ENCODE peak calls at places on chromosomes 1 and 21, in nine cellular contexts. B is right cardiac atrium, X is B cell, W is RCC 7860, Q is GM13977, T is EL, F is mucosa of gallbladder, M is NCI-H1092 treated with DMSO at 0.1 percent for 48 hours, C is SHP77. G is an unnamed sample.

GRCh38 chr1:27522148-27522859 is 32.3 kb upstream of the WASF2 start:
- DNase-seq in B (no peak), X (no peak), W (no peak), Q (no peak), T (no peak), F (no peak), M (peak), C (peak), G (peak)

GRCh38 chr1:153572569-153573015 is 6.9 kb upstream of the S100A2 start:
- DNase-seq in B (peak), X (peak), W (peak), Q (peak), T (peak), F (peak), M (peak), C (peak), G (no peak)

GRCh38 chr1:162373541-162374375 is 2.9 kb downstream of the SPATA46 start:
- DNase-seq in B (no peak), X (no peak), W (peak), Q (no peak), T (peak), F (no peak), M (no peak), C (no peak), G (no peak)

GRCh38 chr1:148161252-148161901 is 9.3 kb upstream of the NBPF11 start:
- DNase-seq in B (no peak), X (no peak), W (no peak), Q (no peak), T (no peak), F (no peak), M (no peak), C (no peak), G (no peak)

GRCh38 chr1:219276029-219276738 is 102.5 kb downstream of the LYPLAL1 start:
- DNase-seq in B (no peak), X (no peak), W (no peak), Q (no peak), T (no peak), F (no peak), M (peak), C (no peak), G (no peak)

GRCh38 chr1:228743405-228743804 is 8.1 kb downstream of the RHOU start:
- DNase-seq in B (no peak), X (no peak), W (no peak), Q (no peak), T (no peak), F (no peak), M (no peak), C (no peak), G (no peak)

GRCh38 chr1:226404063-226404903 is 3.6 kb downstream of the PARP1 start:
- DNase-seq in B (no peak), X (no peak), W (no peak), Q (no peak), T (peak), F (no peak), M (no peak), C (no peak), G (no peak)

GRCh38 chr1:201166964-201167624 is 12.8 kb upstream of the TMEM9 start:
- DNase-seq in B (no peak), X (no peak), W (no peak), Q (no peak), T (no peak), F (no peak), M (peak), C (peak), G (no peak)

GRCh38 chr21:32994305-32994704 is 31.4 kb upstream of the OLIG2 start:
- DNase-seq in B (no peak), X (no peak), W (peak), Q (peak), T (peak), F (no peak), M (no peak), C (no peak), G (no peak)

GRCh38 chr21:38303300-38303699 is 46.5 kb downstream of the KCNJ15 start:
- DNase-seq in B (peak), X (no peak), W (peak), Q (no peak), T (peak), F (no peak), M (no peak), C (no peak), G (no peak)

GRCh38 chr1:93601686-93602085 is 80.0 kb downstream of the BCAR3 start:
- DNase-seq in B (no peak), X (no peak), W (no peak), Q (no peak), T (no peak), F (no peak), M (no peak), C (no peak), G (no peak)

GRCh38 chr1:39105841-39106765 is 80.0 kb downstream of the NDUFS5 start:
- DNase-seq in B (peak), X (peak), W (peak), Q (peak), T (peak), F (peak), M (peak), C (peak), G (no peak)

GRCh38 chr1:238608139-238608538 is 717.4 kb upstream of the ZP4 start:
- DNase-seq in B (no peak), X (peak), W (no peak), Q (peak), T (no peak), F (no peak), M (no peak), C (no peak), G (no peak)

GRCh38 chr1:15362737-15363128 is 47.0 kb upstream of the EFHD2 start:
- DNase-seq in B (no peak), X (no peak), W (no peak), Q (no peak), T (no peak), F (no peak), M (no peak), C (no peak), G (no peak)

GRCh38 chr21:44871576-44872265 is 1.8 kb downstream of the PTTG1IP start:
- DNase-seq in B (peak), X (no peak), W (peak), Q (no peak), T (peak), F (no peak), M (no peak), C (no peak), G (no peak)

GRCh38 chr1:39954261-39954869 is 580 bp upstream of the MFSD2A start:
- DNase-seq in B (peak), X (no peak), W (no peak), Q (no peak), T (no peak), F (no peak), M (no peak), C (peak), G (no peak)

GRCh38 chr1:24966724-24967346 is 36.8 kb upstream of the RUNX3 start:
- DNase-seq in B (no peak), X (no peak), W (peak), Q (peak), T (peak), F (no peak), M (no peak), C (no peak), G (peak)

GRCh38 chr1:44672956-44673674 is 1.2 kb downstream of the TMEM53 start:
- DNase-seq in B (no peak), X (no peak), W (no peak), Q (no peak), T (no peak), F (no peak), M (no peak), C (no peak), G (no peak)

GRCh38 chr1:40652979-40653378 is 12.5 kb downstream of the RIMS3 start:
- DNase-seq in B (no peak), X (no peak), W (no peak), Q (no peak), T (no peak), F (no peak), M (no peak), C (no peak), G (no peak)

GRCh38 chr1:66446261-66447001 is 87.5 kb upstream of the SGIP1 start:
- DNase-seq in B (no peak), X (peak), W (peak), Q (peak), T (peak), F (peak), M (peak), C (peak), G (no peak)

GRCh38 chr1:240000634-240001033 is 91.0 kb upstream of the FMN2 start:
- DNase-seq in B (no peak), X (no peak), W (no peak), Q (no peak), T (peak), F (no peak), M (no peak), C (no peak), G (no peak)

GRCh38 chr1:176843352-176844297 is 320.9 kb downstream of the ASTN1 start:
- DNase-seq in B (peak), X (no peak), W (no peak), Q (peak), T (peak), F (peak), M (peak), C (peak), G (no peak)

GRCh38 chr1:29670752-29671151 is 434.4 kb downstream of the PTPRU start:
- DNase-seq in B (no peak), X (no peak), W (no peak), Q (no peak), T (no peak), F (no peak), M (no peak), C (no peak), G (no peak)

GRCh38 chr1:16718908-16719533 is 21.3 kb upstream of the RNU1-4 start:
- DNase-seq in B (peak), X (peak), W (no peak), Q (peak), T (peak), F (no peak), M (no peak), C (no peak), G (no peak)

G was measured in effector memory CD4-positive, alpha-beta T cell.